ENCODE peak calls at places on chromosomes 12 and 14, in eight cellular contexts. One of them, this sample, is unnamed.

GRCh38 chr14:61547186-61548121 is 147.9 kb upstream of the HIF1A start:
- DNase-seq in heart right ventricle: no peak
- DNase-seq in HCT116: no peak
- DNase-seq in HFFc6: peak; percentile 82
- DNase-seq in GM23338: no peak
- DNase-seq in AG04450: no peak
- DNase-seq in AG10803: peak; percentile 91
- DNase-seq in lower lobe of right lung: no peak
- DNase-seq in this sample: no peak

GRCh38 chr12:104596128-104596799 is 139.5 kb downstream of the CHST11 start:
- DNase-seq in heart right ventricle: no peak
- DNase-seq in HCT116: no peak
- DNase-seq in HFFc6: peak; percentile 84
- DNase-seq in GM23338: no peak
- DNase-seq in AG04450: peak; percentile 62
- DNase-seq in AG10803: peak; percentile 97
- DNase-seq in lower lobe of right lung: no peak
- DNase-seq in this sample: no peak

GRCh38 chr14:72518809-72519377 is 375.0 kb downstream of the DPF3 start:
- DNase-seq in heart right ventricle: no peak
- DNase-seq in HCT116: no peak
- DNase-seq in HFFc6: no peak
- DNase-seq in GM23338: no peak
- DNase-seq in AG04450: no peak
- DNase-seq in AG10803: no peak
- DNase-seq in lower lobe of right lung: no peak
- DNase-seq in this sample: no peak

GRCh38 chr12:31702047-31702446 is 26.8 kb downstream of the AMN1 start:
- DNase-seq in heart right ventricle: no peak
- DNase-seq in HCT116: peak; percentile 15
- DNase-seq in HFFc6: peak; percentile 9
- DNase-seq in GM23338: peak; percentile 60
- DNase-seq in AG04450: no peak
- DNase-seq in AG10803: peak; percentile 17
- DNase-seq in lower lobe of right lung: no peak
- DNase-seq in this sample: no peak

GRCh38 chr12:12281134-12281533 is 14.3 kb upstream of the LRP6 start:
- DNase-seq in heart right ventricle: no peak
- DNase-seq in HCT116: no peak
- DNase-seq in HFFc6: no peak
- DNase-seq in GM23338: no peak
- DNase-seq in AG04450: no peak
- DNase-seq in AG10803: no peak
- DNase-seq in lower lobe of right lung: no peak
- DNase-seq in this sample: no peak

GRCh38 chr14:36976571-36977023 is 195.8 kb downstream of the SLC25A21 start:
- DNase-seq in heart right ventricle: no peak
- DNase-seq in HCT116: no peak
- DNase-seq in HFFc6: peak; percentile 33
- DNase-seq in GM23338: no peak
- DNase-seq in AG04450: no peak
- DNase-seq in AG10803: peak; percentile 53
- DNase-seq in lower lobe of right lung: no peak
- DNase-seq in this sample: no peak

GRCh38 chr12:80596509-80596908 is 110.9 kb upstream of the MYF6 start:
- DNase-seq in heart right ventricle: no peak
- DNase-seq in HCT116: no peak
- DNase-seq in HFFc6: no peak
- DNase-seq in GM23338: no peak
- DNase-seq in AG04450: no peak
- DNase-seq in AG10803: no peak
- DNase-seq in lower lobe of right lung: no peak
- DNase-seq in this sample: no peak

GRCh38 chr14:74211945-74212580 is 27.2 kb upstream of the VSX2 start:
- DNase-seq in heart right ventricle: no peak
- DNase-seq in HCT116: no peak
- DNase-seq in HFFc6: no peak
- DNase-seq in GM23338: no peak
- DNase-seq in AG04450: no peak
- DNase-seq in AG10803: peak; percentile 43
- DNase-seq in lower lobe of right lung: no peak
- DNase-seq in this sample: no peak

GRCh38 chr14:31954991-31955390 is 122.1 kb upstream of the ARHGAP5 start:
- DNase-seq in heart right ventricle: no peak
- DNase-seq in HCT116: no peak
- DNase-seq in HFFc6: no peak
- DNase-seq in GM23338: no peak
- DNase-seq in AG04450: no peak
- DNase-seq in AG10803: no peak
- DNase-seq in lower lobe of right lung: no peak
- DNase-seq in this sample: no peak

GRCh38 chr14:90489306-90489705 is 92.5 kb downstream of the CALM1 start:
- DNase-seq in heart right ventricle: no peak
- DNase-seq in HCT116: no peak
- DNase-seq in HFFc6: no peak
- DNase-seq in GM23338: no peak
- DNase-seq in AG04450: no peak
- DNase-seq in AG10803: no peak
- DNase-seq in lower lobe of right lung: no peak
- DNase-seq in this sample: no peak

GRCh38 chr12:25797949-25798348 is 160.5 kb upstream of the RASSF8 start:
- DNase-seq in heart right ventricle: no peak
- DNase-seq in HCT116: no peak
- DNase-seq in HFFc6: no peak
- DNase-seq in GM23338: no peak
- DNase-seq in AG04450: no peak
- DNase-seq in AG10803: no peak
- DNase-seq in lower lobe of right lung: no peak
- DNase-seq in this sample: no peak

GRCh38 chr14:70907996-70908917 is 998 bp downstream of the PCNX1 start:
- DNase-seq in heart right ventricle: peak; percentile 62
- DNase-seq in HCT116: no peak
- DNase-seq in HFFc6: peak; percentile 65
- DNase-seq in GM23338: peak; percentile 92
- DNase-seq in AG04450: no peak
- DNase-seq in AG10803: peak; percentile 55
- DNase-seq in lower lobe of right lung: peak; percentile 71
- DNase-seq in this sample: no peak

GRCh38 chr12:6868211-6869048 is 1.1 kb downstream of the TPI1 start:
- DNase-seq in heart right ventricle: no peak
- DNase-seq in HCT116: no peak
- DNase-seq in HFFc6: peak; percentile 8
- DNase-seq in GM23338: no peak
- DNase-seq in AG04450: no peak
- DNase-seq in AG10803: no peak
- DNase-seq in lower lobe of right lung: no peak
- DNase-seq in this sample: no peak

GRCh38 chr12:116026768-116027550 is 250.5 kb downstream of the MED13L start:
- DNase-seq in heart right ventricle: no peak
- DNase-seq in HCT116: no peak
- DNase-seq in HFFc6: no peak
- DNase-seq in GM23338: no peak
- DNase-seq in AG04450: no peak
- DNase-seq in AG10803: no peak
- DNase-seq in lower lobe of right lung: no peak
- DNase-seq in this sample: no peak

GRCh38 chr12:56941299-56942017 is 7.2 kb upstream of the SDR9C7 start:
- DNase-seq in heart right ventricle: no peak
- DNase-seq in HCT116: peak; percentile 19
- DNase-seq in HFFc6: peak; percentile 66
- DNase-seq in GM23338: no peak
- DNase-seq in AG04450: no peak
- DNase-seq in AG10803: peak; percentile 77
- DNase-seq in lower lobe of right lung: no peak
- DNase-seq in this sample: no peak

GRCh38 chr12:31325524-31325875 is 450 bp downstream of the SINHCAF start:
- DNase-seq in heart right ventricle: no peak
- DNase-seq in HCT116: no peak
- DNase-seq in HFFc6: no peak
- DNase-seq in GM23338: no peak
- DNase-seq in AG04450: no peak
- DNase-seq in AG10803: no peak
- DNase-seq in lower lobe of right lung: peak; percentile 58
- DNase-seq in this sample: no peak

GRCh38 chr12:67592228-67593011 is 56.1 kb upstream of the DYRK2 start:
- DNase-seq in heart right ventricle: no peak
- DNase-seq in HCT116: peak; percentile 18
- DNase-seq in HFFc6: peak; percentile 23
- DNase-seq in GM23338: no peak
- DNase-seq in AG04450: no peak
- DNase-seq in AG10803: peak; percentile 72
- DNase-seq in lower lobe of right lung: no peak
- DNase-seq in this sample: no peak

GRCh38 chr12:113438523-113439300 is 16.5 kb downstream of the SDSL start:
- DNase-seq in heart right ventricle: no peak
- DNase-seq in HCT116: no peak
- DNase-seq in HFFc6: no peak
- DNase-seq in GM23338: no peak
- DNase-seq in AG04450: no peak
- DNase-seq in AG10803: no peak
- DNase-seq in lower lobe of right lung: no peak
- DNase-seq in this sample: no peak

GRCh38 chr12:124344526-124344925 is 49.6 kb downstream of the RFLNA start:
- DNase-seq in heart right ventricle: no peak
- DNase-seq in HCT116: no peak
- DNase-seq in HFFc6: no peak
- DNase-seq in GM23338: no peak
- DNase-seq in AG04450: no peak
- DNase-seq in AG10803: no peak
- DNase-seq in lower lobe of right lung: no peak
- DNase-seq in this sample: no peak

GRCh38 chr12:23596568-23596967 is 352.9 kb downstream of the SOX5 start:
- DNase-seq in heart right ventricle: no peak
- DNase-seq in HCT116: no peak
- DNase-seq in HFFc6: no peak
- DNase-seq in GM23338: no peak
- DNase-seq in AG04450: no peak
- DNase-seq in AG10803: no peak
- DNase-seq in lower lobe of right lung: no peak
- DNase-seq in this sample: no peak

GRCh38 chr12:14567311-14568195 is at the start of gene PLBD1:
- DNase-seq in heart right ventricle: peak; percentile 81
- DNase-seq in HCT116: no peak
- DNase-seq in HFFc6: no peak
- DNase-seq in GM23338: peak; percentile 88
- DNase-seq in AG04450: no peak
- DNase-seq in AG10803: peak; percentile 21
- DNase-seq in lower lobe of right lung: peak; percentile 87
- DNase-seq in this sample: peak; percentile 55

GRCh38 chr12:108381793-108382436 is 42.8 kb upstream of the CMKLR1 start:
- DNase-seq in heart right ventricle: no peak
- DNase-seq in HCT116: no peak
- DNase-seq in HFFc6: no peak
- DNase-seq in GM23338: peak; percentile 68
- DNase-seq in AG04450: no peak
- DNase-seq in AG10803: no peak
- DNase-seq in lower lobe of right lung: no peak
- DNase-seq in this sample: no peak

DNA sequence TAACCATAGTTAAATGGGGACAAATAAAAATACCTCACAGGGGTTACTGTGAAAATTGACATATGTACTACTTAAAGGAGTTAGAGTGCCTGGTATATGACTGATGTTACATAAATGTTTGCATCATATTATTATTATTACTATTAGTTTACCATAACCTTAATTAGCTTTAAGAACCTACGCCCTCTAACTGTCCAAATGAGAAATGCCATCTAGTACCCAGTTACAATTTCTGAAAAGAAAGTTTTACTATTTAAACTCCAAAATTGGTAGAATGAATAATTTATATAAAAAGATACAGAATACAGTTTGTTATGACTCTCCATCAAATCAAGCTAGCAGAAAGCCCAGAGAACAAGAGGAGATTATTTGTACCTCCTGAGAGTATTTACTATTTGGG is 42.3 kb downstream of the EML5 start:
- DNase-seq in heart right ventricle: no peak
- DNase-seq in HCT116: no peak
- DNase-seq in HFFc6: no peak
- DNase-seq in GM23338: no peak
- DNase-seq in AG04450: no peak
- DNase-seq in AG10803: no peak
- DNase-seq in lower lobe of right lung: no peak
- DNase-seq in this sample: no peak
- TF ChIP-seq CTCF in heart right ventricle: no peak
- TF ChIP-seq CTCF in HCT116: no peak
- TF ChIP-seq CTCF in HFFc6: no peak
- TF ChIP-seq CTCF in GM23338: peak; percentile 26
- TF ChIP-seq CTCF in AG04450: no peak
- TF ChIP-seq CTCF in AG10803: no peak
- TF ChIP-seq CTCF in lower lobe of right lung: no peak
- TF ChIP-seq CTCF in this sample: no peak

GRCh38 chr14:76998777-76999366 is 29.6 kb downstream of the IRF2BPL start:
- DNase-seq in heart right ventricle: no peak
- DNase-seq in HCT116: no peak
- DNase-seq in HFFc6: no peak
- DNase-seq in GM23338: no peak
- DNase-seq in AG04450: no peak
- DNase-seq in AG10803: no peak
- DNase-seq in lower lobe of right lung: no peak
- DNase-seq in this sample: no peak
- TF ChIP-seq CTCF in heart right ventricle: no peak
- TF ChIP-seq CTCF in HCT116: no peak
- TF ChIP-seq CTCF in HFFc6: no peak
- TF ChIP-seq CTCF in GM23338: no peak
- TF ChIP-seq CTCF in AG04450: no peak
- TF ChIP-seq CTCF in AG10803: no peak
- TF ChIP-seq CTCF in lower lobe of right lung: no peak
- TF ChIP-seq CTCF in this sample: no peak

DNA sequence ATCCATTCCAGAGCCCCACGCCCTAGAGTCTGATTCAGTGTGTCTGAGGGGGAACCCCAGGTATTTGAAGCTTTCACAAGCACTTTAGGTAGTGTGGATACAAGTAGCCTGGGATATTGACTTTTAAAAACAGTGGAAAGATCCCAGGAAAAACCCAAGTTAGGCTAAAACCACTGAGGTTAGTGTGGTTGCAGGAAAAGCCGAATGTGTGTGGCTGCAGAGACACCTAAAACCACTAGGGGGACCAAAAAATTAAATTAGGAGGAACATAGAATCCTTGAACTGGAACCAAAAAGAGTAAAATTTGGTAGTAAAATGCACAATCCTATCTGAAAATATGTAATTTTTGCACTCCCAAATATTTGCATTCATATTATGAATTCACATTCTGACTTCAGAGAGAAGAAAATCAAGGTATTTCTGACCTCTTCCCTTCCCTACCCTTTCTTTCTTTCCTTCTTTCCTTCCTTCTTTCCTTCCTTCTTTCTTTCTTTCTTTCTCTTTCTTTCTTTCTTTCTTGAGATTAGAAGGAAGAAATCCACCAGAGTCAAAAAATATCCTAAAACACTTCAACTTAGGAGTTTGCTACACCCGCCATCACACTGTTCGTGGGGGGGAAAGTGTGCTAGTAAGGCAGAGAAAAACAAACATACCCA is 37.8 kb downstream of the SLCO1A2 start:
- DNase-seq in heart right ventricle: no peak
- DNase-seq in HCT116: no peak
- DNase-seq in HFFc6: peak; percentile 6
- DNase-seq in GM23338: peak; percentile 43
- DNase-seq in AG04450: no peak
- DNase-seq in AG10803: peak; percentile 15
- DNase-seq in lower lobe of right lung: no peak
- DNase-seq in this sample: no peak
- TF ChIP-seq CTCF in heart right ventricle: peak; percentile 71
- TF ChIP-seq CTCF in HCT116: peak; percentile 74
- TF ChIP-seq CTCF in HFFc6: peak; percentile 88
- TF ChIP-seq CTCF in GM23338: peak; percentile 76
- TF ChIP-seq CTCF in AG04450: peak; percentile 76
- TF ChIP-seq CTCF in AG10803: peak; percentile 76
- TF ChIP-seq CTCF in lower lobe of right lung: peak; percentile 73
- TF ChIP-seq CTCF in this sample: peak; percentile 78

GRCh38 chr14:79861111-79861510 is 350.2 kb downstream of the DIO2 start:
- DNase-seq in heart right ventricle: no peak
- DNase-seq in HCT116: no peak
- DNase-seq in HFFc6: no peak
- DNase-seq in GM23338: peak; percentile 53
- DNase-seq in AG04450: no peak
- DNase-seq in AG10803: no peak
- DNase-seq in lower lobe of right lung: no peak
- DNase-seq in this sample: no peak
- TF ChIP-seq CTCF in heart right ventricle: no peak
- TF ChIP-seq CTCF in HCT116: no peak
- TF ChIP-seq CTCF in HFFc6: no peak
- TF ChIP-seq CTCF in GM23338: peak; percentile 44
- TF ChIP-seq CTCF in AG04450: peak; percentile 2
- TF ChIP-seq CTCF in AG10803: no peak
- TF ChIP-seq CTCF in lower lobe of right lung: no peak
- TF ChIP-seq CTCF in this sample: no peak